ENCODE peak calls at places on chromosomes 2 and 18, in eight cellular contexts. R is OCI-LY7, Y is fibroblast of pulmonary artery, M is foreskin fibroblast, L is HCT116, T is tibial nerve, U is kidney, G is BE2C. A is an unnamed sample.

GRCh38 chr2:101556033-101556459 is 81.1 kb upstream of the RFX8 start:
- DNase-seq in T (no peak), R (no peak), U (no peak), Y (no peak), G (no peak), L (no peak), M (no peak), A (no peak)

GRCh38 chr2:36420569-36421164 is 65.1 kb downstream of the CRIM1 start:
- DNase-seq in T (no peak), G (no peak), L (no peak), Y (no peak), R (no peak), M (no peak), U (no peak), A (no peak)

GRCh38 chr18:28175930-28176673 is 828 bp downstream of the CDH2 start:
- DNase-seq in R (no peak), U (no peak), T (no peak), Y (no peak), G (peak), M (peak), L (no peak), A (peak)

GRCh38 chr18:76846217-76846616 is 23.9 kb downstream of the ZNF236 start:
- DNase-seq in L (no peak), R (no peak), G (no peak), M (no peak), Y (no peak), U (no peak), T (no peak), A (no peak)

GRCh38 chr2:99970292-99970868 is 172.0 kb downstream of the AFF3 start:
- DNase-seq in R (no peak), U (no peak), T (no peak), Y (no peak), G (no peak), L (no peak), M (peak), A (no peak)

GRCh38 chr2:9327873-9328352 is 95.4 kb downstream of the ITGB1BP1 start:
- DNase-seq in Y (peak), R (no peak), U (no peak), G (no peak), T (no peak), M (no peak), L (no peak), A (no peak)

GRCh38 chr2:19607931-19608762 is 249.7 kb upstream of the OSR1 start:
- DNase-seq in L (no peak), Y (peak), G (no peak), T (no peak), R (no peak), U (no peak), M (peak), A (peak)

GRCh38 chr2:241199897-241200821 is 11.7 kb downstream of the ANO7 start:
- DNase-seq in Y (no peak), U (no peak), M (no peak), T (no peak), R (no peak), L (no peak), G (no peak), A (no peak)

GRCh38 chr2:205292665-205293295 is 389.5 kb upstream of the NRP2 start:
- DNase-seq in T (no peak), R (no peak), M (no peak), L (no peak), G (no peak), U (no peak), Y (no peak), A (no peak)

GRCh38 chr2:220646424-220646823 is 925.7 kb downstream of the EPHA4 start:
- DNase-seq in M (no peak), Y (no peak), G (no peak), L (no peak), U (no peak), T (no peak), R (no peak), A (no peak)

GRCh38 chr2:7356909-7357584 is 439.8 kb downstream of the RNF144A start:
- DNase-seq in R (no peak), L (no peak), U (peak), G (no peak), Y (no peak), T (no peak), M (no peak), A (no peak)

GRCh38 chr2:230904856-230905447 is 20.1 kb downstream of the GPR55 start:
- DNase-seq in M (no peak), G (peak), L (no peak), T (no peak), Y (no peak), R (no peak), U (no peak), A (no peak)

GRCh38 chr2:112199188-112199587 is 55.7 kb downstream of the ZC3H8 start:
- DNase-seq in R (no peak), Y (no peak), U (no peak), M (no peak), L (no peak), T (no peak), G (no peak), A (no peak)

GRCh38 chr18:42131940-42132244 is 176.9 kb downstream of the PIK3C3 start:
- DNase-seq in L (no peak), T (no peak), U (no peak), M (no peak), G (no peak), R (no peak), Y (no peak), A (no peak)

GRCh38 chr2:234763051-234763909 is 188.5 kb upstream of the SH3BP4 start:
- DNase-seq in T (no peak), R (no peak), M (peak), U (no peak), G (no peak), L (no peak), Y (peak), A (peak)

GRCh38 chr2:149422337-149422990 is 92.1 kb downstream of the LYPD6 start:
- DNase-seq in R (no peak), T (no peak), Y (peak), M (peak), U (no peak), L (peak), G (no peak), A (peak)

GRCh38 chr2:20616341-20616871 is 34.5 kb downstream of the HS1BP3 start:
- DNase-seq in M (no peak), G (peak), L (no peak), R (no peak), Y (no peak), T (no peak), U (peak), A (no peak)

GRCh38 chr2:140454717-140455116 is 1674.5 kb upstream of the NXPH2 start:
- DNase-seq in T (no peak), G (no peak), M (peak), Y (peak), R (no peak), U (no peak), L (peak), A (peak)

GRCh38 chr18:23964282-23965238 is 50.0 kb upstream of the TTC39C start:
- DNase-seq in T (no peak), G (no peak), Y (no peak), L (peak), R (peak), M (no peak), U (no peak), A (no peak)

GRCh38 chr2:52429740-52430139 is 1337.9 kb upstream of the CHAC2 start:
- DNase-seq in Y (peak), M (no peak), T (no peak), L (no peak), R (no peak), U (no peak), G (no peak), A (peak)

GRCh38 chr2:34567128-34567527 is 968.0 kb upstream of the FAM98A start:
- DNase-seq in M (no peak), G (no peak), L (no peak), Y (no peak), T (no peak), R (no peak), U (no peak), A (no peak)

GRCh38 chr2:194826241-194826640 is 830.8 kb upstream of the SLC39A10 start:
- DNase-seq in G (no peak), Y (peak), M (no peak), R (no peak), T (no peak), L (no peak), U (no peak), A (no peak)

GRCh38 chr2:429142-429541 is 141.3 kb upstream of the ALKAL2 start:
- DNase-seq in Y (no peak), M (no peak), T (no peak), R (no peak), G (no peak), L (no peak), U (no peak), A (no peak)

GRCh38 chr2:214410918-214411554 is at the start of gene VWC2L:
- DNase-seq in R (peak), M (peak), Y (peak), U (peak), L (peak), T (peak), G (peak), A (peak)

GRCh38 chr2:88860421-88861075 is 169.1 kb downstream of the RPIA start:
- DNase-seq in T (no peak), Y (no peak), L (no peak), U (no peak), M (no peak), R (peak), G (no peak), A (no peak)

GRCh38 chr2:96163768-96164429 is 18.7 kb upstream of the DUSP2 start:
- DNase-seq in T (no peak), U (no peak), Y (peak), M (no peak), R (peak), G (no peak), L (no peak), A (no peak)

DNA sequence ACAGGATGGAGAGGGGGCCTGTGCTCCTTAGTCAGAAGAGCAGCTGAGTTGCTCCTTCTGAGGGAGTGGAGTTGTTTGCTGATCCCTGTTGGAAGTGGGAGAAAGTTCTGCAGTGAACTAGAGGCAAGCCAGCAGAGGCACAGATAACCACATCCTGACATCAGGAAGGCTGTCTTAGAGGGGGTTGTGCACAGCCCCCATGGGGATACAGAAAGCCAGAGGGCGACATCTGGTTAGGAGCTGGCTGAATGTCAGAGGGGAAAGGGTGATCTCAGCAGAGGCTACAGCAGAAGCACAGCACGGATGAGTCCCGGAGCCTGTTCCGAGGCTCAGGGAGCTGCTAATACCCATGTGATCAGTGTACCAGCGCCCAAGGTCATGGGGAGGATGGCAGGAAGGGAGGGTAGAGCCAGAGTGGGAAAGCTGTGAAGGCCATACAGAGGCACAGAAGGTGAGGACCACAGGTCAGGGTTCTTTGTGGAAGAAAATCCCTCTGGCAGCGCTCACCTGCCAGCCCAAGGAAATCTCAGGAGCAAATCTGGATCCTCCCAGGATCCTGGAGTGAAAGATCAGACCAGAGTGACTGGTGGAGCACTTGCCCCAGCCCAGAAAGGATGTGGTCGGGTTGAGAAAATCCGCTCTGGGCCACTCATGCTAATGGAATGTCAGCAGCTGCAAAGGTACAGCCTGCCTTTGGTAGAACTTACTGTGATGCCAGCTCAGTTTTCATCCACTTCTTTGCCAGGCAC is 111.8 kb downstream of the STPG4 start:
- DNase-seq in T (no peak), G (peak), R (no peak), Y (peak), M (peak), L (peak), U (peak), A (peak)
- H3K4me3 ChIP-seq in T (no peak), G (peak), R (no peak), Y (peak), M (peak), L (peak), U (no peak), A (no peak)

DNA sequence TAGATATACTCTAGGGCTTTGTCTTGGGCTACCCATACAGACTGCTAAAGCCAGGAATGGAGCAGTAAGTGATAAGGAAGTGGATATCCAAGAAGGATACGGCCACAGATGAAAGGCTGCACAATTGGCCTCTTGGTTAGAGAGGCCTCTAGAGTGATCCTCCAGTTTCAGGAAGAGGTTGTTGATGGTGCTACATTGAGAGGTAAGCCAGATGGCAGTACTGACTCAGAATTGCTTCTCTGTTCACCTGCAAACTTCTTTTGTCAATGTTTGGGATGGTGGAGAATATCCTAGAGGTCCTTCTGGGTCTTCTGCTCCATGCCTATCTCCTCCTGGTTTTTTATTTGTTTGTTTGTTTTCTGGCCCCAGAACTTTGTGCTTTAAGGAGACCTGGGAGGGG is 226.8 kb upstream of the LRRTM1 start:
- DNase-seq in Y (no peak), T (no peak), L (no peak), R (peak), M (no peak), U (no peak), G (no peak), A (no peak)
- TF ChIP-seq CTCF in Y (no peak), T (no peak), L (no peak), R (peak), M (no peak), U (no peak), G (no peak), A (no peak)

GRCh38 chr18:49813071-49813320 is 337 bp downstream of the ACAA2 start:
- DNase-seq in G (peak), Y (peak), T (no peak), L (no peak), M (peak), R (peak), U (no peak), A (peak)

GRCh38 chr18:49813321-49814146 is at the start of gene ACAA2:
- DNase-seq in L (peak), Y (peak), U (peak), M (peak), T (peak), R (peak), G (peak), A (peak)

GRCh38 chr18:49812321-49813070 is 837 bp downstream of the ACAA2 start:
- DNase-seq in R (no peak), L (no peak), M (no peak), T (no peak), Y (peak), G (no peak), U (no peak), A (peak)

GRCh38 chr18:49815927-49816326 is 2.6 kb upstream of the ACAA2 start:
- DNase-seq in M (no peak), R (no peak), L (no peak), Y (no peak), G (no peak), U (no peak), T (no peak), A (no peak)

GRCh38 chr18:49814147-49814499 is 790 bp upstream of the ACAA2 start:
- DNase-seq in L (no peak), R (no peak), M (peak), G (peak), Y (peak), U (no peak), T (no peak), A (peak)
- H3K4me3 ChIP-seq in L (peak), R (peak), M (peak), G (peak), Y (peak), U (peak), T (peak), A (peak)

GRCh38 chr2:226791487-226792081 is 8.0 kb downstream of the IRS1 start:
- DNase-seq in G (peak), T (peak), L (no peak), U (peak), M (peak), R (peak), Y (peak), A (peak)
- TF ChIP-seq CTCF in G (peak), T (peak), L (no peak), U (peak), M (peak), R (peak), Y (no peak), A (peak)